ENCODE peak calls at places on chromosomes 13 and 19, in seven cellular contexts. E is IMR-90, D is H1, R is mesendoderm, I is H9, C is mesenchymal stem cell, X is neuronal stem cell. N is an unnamed sample.

GRCh38 chr19:28184997-28185396 is 1028.0 kb downstream of the UQCRFS1 start:
- DNase-seq in E (no peak), D (no peak), R (peak; percentile 51), I (no peak), C (no peak), X (no peak), N (no peak)

GRCh38 chr19:47511128-47511517 is 3.7 kb downstream of the NAPA start:
- DNase-seq in E (no peak), D (no peak), R (no peak), I (no peak), C (no peak), X (no peak), N (no peak)

GRCh38 chr13:99656843-99657506 is 155.7 kb downstream of the TM9SF2 start:
- DNase-seq in E (no peak), D (no peak), R (peak; percentile 42), I (no peak), C (no peak), X (no peak), N (no peak)

GRCh38 chr13:35210234-35210633 is 266.3 kb downstream of the MAB21L1 start:
- DNase-seq in E (no peak), D (no peak), R (no peak), I (no peak), C (no peak), X (no peak), N (no peak)

GRCh38 chr19:35315883-35316282 is 13.1 kb upstream of the CD22 start:
- DNase-seq in E (no peak), D (no peak), R (no peak), I (no peak), C (no peak), X (no peak), N (peak; percentile 36)

GRCh38 chr13:30696278-30697176 is 38.8 kb upstream of the ALOX5AP start:
- DNase-seq in E (peak; percentile 36), D (no peak), R (peak; percentile 44), I (peak; percentile 47), C (peak; percentile 56), X (no peak), N (no peak)

GRCh38 chr13:73677041-73677589 is 457.1 kb downstream of the KLF12 start:
- DNase-seq in E (peak; percentile 71), D (no peak), R (peak; percentile 69), I (no peak), C (no peak), X (no peak), N (peak; percentile 13)

GRCh38 chr19:3389446-3389778 is 23.0 kb downstream of the NFIC start:
- DNase-seq in E (no peak), D (no peak), R (no peak), I (no peak), C (no peak), X (no peak), N (no peak)

GRCh38 chr19:11902228-11902627 is 14.6 kb downstream of the ZNF69 start:
- DNase-seq in E (no peak), D (no peak), R (no peak), I (no peak), C (no peak), X (no peak), N (no peak)

GRCh38 chr19:48123907-48124675 is 13.5 kb upstream of the PLA2G4C start:
- DNase-seq in E (peak; percentile 73), D (no peak), R (no peak), I (no peak), C (no peak), X (peak; percentile 54), N (no peak)

GRCh38 chr19:49555600-49556411 is 24.6 kb downstream of the NOSIP start:
- DNase-seq in E (no peak), D (peak; percentile 88), R (peak; percentile 97), I (peak; percentile 94), C (peak; percentile 29), X (peak; percentile 88), N (no peak)

GRCh38 chr13:106523566-106523965 is 11.9 kb downstream of the EFNB2 start:
- DNase-seq in E (no peak), D (no peak), R (no peak), I (no peak), C (no peak), X (no peak), N (no peak)

GRCh38 chr13:106524108-106524507 is 11.4 kb downstream of the EFNB2 start:
- DNase-seq in E (no peak), D (no peak), R (no peak), I (no peak), C (no peak), X (no peak), N (no peak)

GRCh38 chr13:106521101-106521799 is 14.2 kb downstream of the EFNB2 start:
- DNase-seq in E (no peak), D (no peak), R (no peak), I (no peak), C (no peak), X (no peak), N (no peak)

GRCh38 chr13:106522112-106522511 is 13.3 kb downstream of the EFNB2 start:
- DNase-seq in E (no peak), D (no peak), R (no peak), I (no peak), C (no peak), X (no peak), N (peak; percentile 22)

GRCh38 chr13:106522898-106523525 is 12.4 kb downstream of the EFNB2 start:
- DNase-seq in E (no peak), D (no peak), R (no peak), I (no peak), C (no peak), X (no peak), N (no peak)
- H2BK120ac ChIP-seq in E (no peak overlapping the region), D (no peak overlapping the region), R (no peak overlapping the region), I (no peak overlapping the region), C (no peak overlapping the region), X (no peak overlapping the region), N (no peak overlapping the region)

GRCh38 chr19:17348700-17349099 is 11.3 kb downstream of the GTPBP3 start:
- DNase-seq in E (peak; percentile 53), D (peak; percentile 75), R (peak; percentile 91), I (peak; percentile 86), C (peak; percentile 81), X (peak; percentile 23), N (no peak)
- H2BK120ac ChIP-seq in E (peak overlapping the region; percentile 6), D (peak overlapping the region; percentile 28), R (no peak overlapping the region), I (no peak overlapping the region), C (peak overlapping the region; percentile 54), X (no peak overlapping the region), N (no peak overlapping the region)

GRCh38 chr13:28854657-28855056 is 34.5 kb downstream of the MTUS2 start:
- DNase-seq in E (no peak), D (no peak), R (peak; percentile 25), I (peak; percentile 48), C (no peak), X (no peak), N (no peak)

GRCh38 chr13:28843594-28843993 is 23.5 kb downstream of the MTUS2 start:
- DNase-seq in E (no peak), D (no peak), R (no peak), I (no peak), C (no peak), X (no peak), N (no peak)

GRCh38 chr13:28851422-28851821 is 31.3 kb downstream of the MTUS2 start:
- DNase-seq in E (no peak), D (no peak), R (no peak), I (no peak), C (no peak), X (no peak), N (no peak)

GRCh38 chr13:28850226-28850625 is 30.1 kb downstream of the MTUS2 start:
- DNase-seq in E (no peak), D (no peak), R (no peak), I (no peak), C (no peak), X (no peak), N (no peak)

DNA sequence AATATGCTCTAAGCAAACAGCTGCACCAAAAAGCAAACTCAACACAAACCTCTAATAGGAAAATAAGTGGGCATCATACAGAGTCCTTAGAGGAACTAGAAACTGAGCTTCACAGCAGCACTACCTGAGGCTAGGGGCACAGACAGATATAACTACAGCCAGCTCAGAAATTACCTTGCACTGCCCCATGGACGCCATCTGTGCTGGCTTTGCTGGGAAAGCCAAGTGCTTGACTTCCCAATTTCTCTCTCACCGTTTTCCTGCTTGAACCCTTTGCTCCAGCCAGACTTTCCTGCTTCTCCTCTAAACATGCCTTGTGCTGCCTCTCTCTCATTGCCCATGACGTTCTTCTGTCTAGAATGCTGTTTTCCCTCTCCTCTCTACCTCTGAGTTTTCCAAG is 29.3 kb downstream of the MTUS2 start:
- DNase-seq in E (no peak), D (no peak), R (no peak), I (no peak), C (no peak), X (no peak), N (no peak)
- H2BK120ac ChIP-seq in E (no peak overlapping the region), D (no peak overlapping the region), R (no peak overlapping the region), I (no peak overlapping the region), C (no peak overlapping the region), X (no peak overlapping the region), N (no peak overlapping the region)

DNA sequence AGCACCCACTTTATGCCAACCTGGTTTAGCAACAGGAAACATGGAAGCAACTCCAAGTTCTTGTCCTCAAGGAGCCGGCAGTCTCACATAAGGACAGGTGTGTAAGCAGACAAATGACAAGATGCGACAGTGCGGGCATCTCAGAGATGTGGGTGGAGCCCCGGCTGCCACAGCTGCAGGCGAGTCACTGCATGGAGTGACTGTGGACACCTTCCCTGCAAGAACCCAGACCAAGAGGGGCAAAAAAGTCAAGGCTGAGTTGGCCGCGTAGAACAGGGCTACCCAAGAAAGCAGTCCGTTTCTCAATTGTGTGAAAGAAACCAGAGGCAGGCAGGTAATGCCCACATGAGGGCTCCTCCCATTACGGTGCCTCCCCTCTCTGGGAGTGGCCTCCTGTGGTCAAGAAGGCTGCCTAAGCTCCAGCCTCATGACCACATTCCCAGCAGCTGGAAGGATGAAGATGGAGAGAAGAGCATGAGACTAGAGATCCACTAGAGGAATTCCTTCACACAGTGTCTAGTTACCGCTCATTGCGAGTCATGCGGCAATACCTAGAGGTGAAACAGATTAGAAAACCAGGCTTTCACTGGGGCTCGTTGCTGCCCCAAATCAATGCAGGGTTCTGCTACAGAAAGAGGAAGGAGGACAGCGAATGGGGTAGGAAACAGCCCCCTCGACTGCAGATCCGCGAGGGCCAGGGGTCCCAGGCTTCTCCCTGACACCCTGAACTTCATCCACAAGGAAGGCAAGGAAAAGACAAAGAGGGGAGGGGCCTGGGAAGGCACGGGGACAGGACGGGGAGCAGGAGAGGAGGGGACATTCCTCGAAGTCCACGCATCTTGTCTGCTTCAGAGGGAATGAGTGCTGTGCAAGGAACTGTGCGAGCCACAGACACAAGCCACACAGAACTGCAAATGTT is 80.2 kb downstream of the SPACA7 start:
- DNase-seq in E (no peak), D (no peak), R (no peak), I (peak; percentile 17), C (no peak), X (no peak), N (no peak)
- H2BK120ac ChIP-seq in E (no peak overlapping the region), D (no peak overlapping the region), R (no peak overlapping the region), I (no peak overlapping the region), C (no peak overlapping the region), X (no peak overlapping the region), N (no peak overlapping the region)

GRCh38 chr13:62092536-62092935 is 676.9 kb upstream of the PCDH20 start:
- DNase-seq in E (no peak), D (no peak), R (no peak), I (no peak), C (no peak), X (no peak), N (no peak)
- H2BK120ac ChIP-seq in E (no peak overlapping the region), D (no peak overlapping the region), R (no peak overlapping the region), I (no peak overlapping the region), C (no peak overlapping the region), X (no peak overlapping the region), N (no peak overlapping the region)

GRCh38 chr19:45597425-45598111 is 4.4 kb downstream of the GPR4 start:
- DNase-seq in E (no peak), D (no peak), R (no peak), I (no peak), C (no peak), X (no peak), N (no peak)
- H2BK120ac ChIP-seq in E (peak overlapping the region; percentile 26), D (peak overlapping the region; percentile 61), R (no peak overlapping the region), I (no peak overlapping the region), C (peak overlapping the region; percentile 42), X (no peak overlapping the region), N (no peak overlapping the region)

GRCh38 chr19:13707901-13708300 is 56.4 kb upstream of the MRI1 start:
- DNase-seq in E (no peak), D (no peak), R (no peak), I (no peak), C (no peak), X (no peak), N (no peak)
- H2BK120ac ChIP-seq in E (no peak overlapping the region), D (no peak overlapping the region), R (no peak overlapping the region), I (no peak overlapping the region), C (no peak overlapping the region), X (no peak overlapping the region), N (no peak overlapping the region)